ENCODE peak calls at places on chromosomes 5 and 9, in ten cellular contexts. O is GM23338, T is Caco-2, Y is foreskin keratinocyte, N is K562, M is uterus, S is astrocyte, X is small intestine, F is suprapubic skin, D is breast epithelium. U is an unnamed sample.

GRCh38 chr5:77155179-77155839 is 55.2 kb upstream of the PDE8B start:
- DNase-seq in O (no peak), T (no peak), Y (no peak), N (no peak), M (no peak), S (no peak), X (no peak), F (no peak), D (no peak), U (peak; percentile 25)

GRCh38 chr9:130453487-130453886 is 8.7 kb downstream of the ASS1 start:
- DNase-seq in O (no peak), T (no peak), Y (no peak), N (peak; percentile 48), M (peak; percentile 63), S (peak; percentile 48), X (peak; percentile 55), F (no peak), D (peak; percentile 27), U (no peak)

GRCh38 chr5:66255702-66256101 is 111.6 kb downstream of the SREK1 start:
- DNase-seq in O (no peak), T (no peak), Y (no peak), N (no peak), M (no peak), S (no peak), X (no peak), F (no peak), D (no peak), U (no peak)

GRCh38 chr5:127926974-127927373 is 156.6 kb upstream of the SLC12A2 start:
- DNase-seq in O (no peak), T (no peak), Y (no peak), N (no peak), M (no peak), S (no peak), X (no peak), F (no peak), D (no peak), U (no peak)

GRCh38 chr5:172885594-172886340 is 51.7 kb downstream of the ERGIC1 start:
- DNase-seq in O (no peak), T (no peak), Y (no peak), N (no peak), M (no peak), S (no peak), X (no peak), F (no peak), D (no peak), U (no peak)

GRCh38 chr9:121949364-121949763 is 143.7 kb downstream of the TTLL11 start:
- DNase-seq in O (no peak), T (no peak), Y (no peak), N (no peak), M (no peak), S (no peak), X (no peak), F (no peak), D (no peak), U (no peak)

GRCh38 chr9:132268725-132269352 is 85.9 kb downstream of the SETX start:
- DNase-seq in O (peak; percentile 84), T (peak; percentile 74), Y (no peak), N (peak; percentile 77), M (peak; percentile 58), S (peak; percentile 23), X (peak; percentile 55), F (peak; percentile 72), D (peak; percentile 38), U (peak; percentile 71)

GRCh38 chr5:13708906-13709305 is 235.6 kb downstream of the DNAH5 start:
- DNase-seq in O (no peak), T (no peak), Y (no peak), N (no peak), M (no peak), S (no peak), X (peak; percentile 18), F (no peak), D (no peak), U (no peak)

GRCh38 chr9:114310471-114311450 is 12.1 kb upstream of the ORM1 start:
- DNase-seq in O (no peak), T (no peak), Y (no peak), N (no peak), M (peak; percentile 5), S (no peak), X (no peak), F (no peak), D (no peak), U (no peak)

GRCh38 chr5:57778528-57779175 is 296.0 kb upstream of the ACTBL2 start:
- DNase-seq in O (no peak), T (peak; percentile 11), Y (no peak), N (no peak), M (no peak), S (peak; percentile 39), X (peak; percentile 3), F (no peak), D (no peak), U (no peak)

GRCh38 chr9:12889402-12890106 is 114.7 kb downstream of the LURAP1L start:
- DNase-seq in O (no peak), T (no peak), Y (no peak), N (no peak), M (no peak), S (no peak), X (no peak), F (no peak), D (no peak), U (no peak)

GRCh38 chr5:133370281-133370890 is 242.0 kb downstream of the FSTL4 start:
- DNase-seq in O (no peak), T (no peak), Y (peak; percentile 78), N (no peak), M (no peak), S (peak; percentile 8), X (no peak), F (no peak), D (no peak), U (no peak)

GRCh38 chr5:94811341-94811740 is 192.9 kb downstream of the SLF1 start:
- DNase-seq in O (no peak), T (no peak), Y (no peak), N (no peak), M (no peak), S (no peak), X (no peak), F (no peak), D (no peak), U (no peak)

GRCh38 chr9:76136986-76137385 is 246.5 kb downstream of the PCSK5 start:
- DNase-seq in O (peak; percentile 25), T (no peak), Y (peak; percentile 48), N (no peak), M (no peak), S (peak; percentile 70), X (peak; percentile 9), F (no peak), D (no peak), U (no peak)

GRCh38 chr5:80266566-80266965 is 10.7 kb upstream of the SERINC5 start:
- DNase-seq in O (no peak), T (no peak), Y (no peak), N (no peak), M (no peak), S (no peak), X (no peak), F (no peak), D (no peak), U (no peak)

GRCh38 chr9:128120741-128121465 is 6.6 kb downstream of the PTGES2 start:
- DNase-seq in O (no peak), T (no peak), Y (no peak), N (no peak), M (no peak), S (no peak), X (no peak), F (peak; percentile 62), D (no peak), U (no peak)

GRCh38 chr5:40679998-40680681 is 425 bp downstream of the PTGER4 start:
- DNase-seq in O (peak; percentile 52), T (no peak), Y (no peak), N (no peak), M (no peak), S (no peak), X (peak; percentile 45), F (peak; percentile 74), D (no peak), U (peak; percentile 47)

GRCh38 chr5:127425868-127426267 is 91.6 kb upstream of the PRRC1 start:
- DNase-seq in O (no peak), T (no peak), Y (no peak), N (no peak), M (no peak), S (no peak), X (no peak), F (no peak), D (no peak), U (no peak)

GRCh38 chr5:136089804-136090203 is 42.8 kb upstream of the SMAD5 start:
- DNase-seq in O (no peak), T (no peak), Y (no peak), N (no peak), M (peak; percentile 43), S (peak; percentile 30), X (peak; percentile 56), F (no peak), D (no peak), U (no peak)
- H3K4me1 ChIP-seq in O (peaks cover 3% of the 10 kb centered on the region), T (peaks cover 22% of the 10 kb centered on the region), Y (no peaks in the 10 kb centered on the region), N (peaks cover 8% of the 10 kb centered on the region), M (peaks cover 9% of the 10 kb centered on the region), S (peaks cover 7% of the 10 kb centered on the region), X (peaks cover 11% of the 10 kb centered on the region), F (peaks cover 15% of the 10 kb centered on the region), D (no peaks in the 10 kb centered on the region), U (no peaks in the 10 kb centered on the region)

GRCh38 chr5:204462-204861 is 13.2 kb downstream of the LRRC14B start:
- DNase-seq in O (no peak), T (no peak), Y (no peak), N (no peak), M (no peak), S (no peak), X (no peak), F (no peak), D (no peak), U (no peak)
- H3K4me1 ChIP-seq in O (no peaks in the 10 kb centered on the region), T (no peaks in the 10 kb centered on the region), Y (no peaks in the 10 kb centered on the region), N (peaks cover 39% of the 10 kb centered on the region), M (no peaks in the 10 kb centered on the region), S (peaks cover 23% of the 10 kb centered on the region), X (no peaks in the 10 kb centered on the region), F (no peaks in the 10 kb centered on the region), D (no peaks in the 10 kb centered on the region), U (no peaks in the 10 kb centered on the region)

GRCh38 chr9:112489039-112489546 is 2.5 kb downstream of the KIAA1958 start:
- DNase-seq in O (peak; percentile 39), T (no peak), Y (no peak), N (peak; percentile 29), M (no peak), S (no peak), X (no peak), F (no peak), D (no peak), U (no peak)
- H3K4me1 ChIP-seq in O (peaks cover 33% of the 10 kb centered on the region), T (peaks cover 25% of the 10 kb centered on the region), Y (no peaks in the 10 kb centered on the region), N (peaks cover 6% of the 10 kb centered on the region), M (no peaks in the 10 kb centered on the region), S (peaks cover 5% of the 10 kb centered on the region), X (no peaks in the 10 kb centered on the region), F (peaks cover 14% of the 10 kb centered on the region), D (peaks cover 4% of the 10 kb centered on the region), U (peaks cover 35% of the 10 kb centered on the region)

DNA sequence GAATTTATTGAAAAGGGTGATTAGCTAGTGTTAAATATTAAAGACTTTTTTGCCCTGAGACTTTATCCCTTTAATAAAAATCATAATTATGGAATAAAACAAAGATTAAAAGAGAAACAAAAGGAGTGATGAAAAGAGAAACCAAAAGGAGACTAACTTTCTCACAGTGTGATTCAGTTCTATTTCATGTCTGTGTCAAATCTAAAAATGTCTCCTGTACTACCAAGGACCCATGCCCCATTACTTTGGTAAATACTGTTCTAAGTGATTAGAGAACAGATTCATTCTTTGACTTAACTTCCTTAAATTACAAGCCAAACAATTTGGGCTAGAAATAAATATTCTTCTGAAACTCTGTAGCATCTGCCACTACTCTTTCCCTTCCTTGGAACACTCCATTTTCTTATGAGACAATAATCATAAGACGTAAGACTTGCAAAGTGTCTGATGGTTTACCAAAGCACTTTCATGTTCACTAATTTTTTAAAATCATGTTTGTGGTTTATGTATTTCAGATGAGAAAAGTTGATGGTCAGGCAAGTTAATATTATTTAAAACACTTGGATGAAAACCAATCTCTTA is 319.0 kb downstream of the EBF1 start:
- DNase-seq in O (no peak), T (no peak), Y (no peak), N (no peak), M (no peak), S (no peak), X (no peak), F (no peak), D (no peak), U (no peak)
- H3K4me1 ChIP-seq in O (no peaks in the 10 kb centered on the region), T (no peaks in the 10 kb centered on the region), Y (no peaks in the 10 kb centered on the region), N (no peaks in the 10 kb centered on the region), M (no peaks in the 10 kb centered on the region), S (peaks cover 1% of the 10 kb centered on the region), X (no peaks in the 10 kb centered on the region), F (peaks cover 5% of the 10 kb centered on the region), D (no peaks in the 10 kb centered on the region), U (no peaks in the 10 kb centered on the region)